ENCODE peak calls at places on chromosomes 6 and 20, in five cellular contexts. One of them, this sample, is unnamed.
A peak's percentile ranks its signal among the peaks of the same experiment; 100 is the strongest.

GRCh38 chr6:122712864-122713612 is 66.5 kb upstream of the FABP7 start:
- DNase-seq in uterus: no peak
- DNase-seq in sigmoid colon: no peak
- DNase-seq in transverse colon: no peak
- DNase-seq in heart left ventricle: no peak
- DNase-seq in this sample: no peak

GRCh38 chr6:131946992-131947955 is 3.9 kb downstream of the CCN2 start:
- DNase-seq in uterus: no peak
- DNase-seq in sigmoid colon: no peak
- DNase-seq in transverse colon: no peak
- DNase-seq in heart left ventricle: no peak
- DNase-seq in this sample: no peak

GRCh38 chr20:48205786-48206185 is 420.5 kb upstream of the SULF2 start:
- DNase-seq in uterus: no peak
- DNase-seq in sigmoid colon: no peak
- DNase-seq in transverse colon: no peak
- DNase-seq in heart left ventricle: no peak
- DNase-seq in this sample: no peak

GRCh38 chr6:121823437-121823851 is 388.0 kb downstream of the GJA1 start:
- DNase-seq in uterus: no peak
- DNase-seq in sigmoid colon: no peak
- DNase-seq in transverse colon: no peak
- DNase-seq in heart left ventricle: no peak
- DNase-seq in this sample: no peak

GRCh38 chr20:58712823-58713731 is 20.5 kb downstream of the NPEPL1 start:
- DNase-seq in uterus: peak; percentile 11
- DNase-seq in sigmoid colon: peak; percentile 55
- DNase-seq in transverse colon: peak; percentile 5
- DNase-seq in heart left ventricle: no peak
- DNase-seq in this sample: peak; percentile 11

GRCh38 chr20:8143474-8143873 is 11.4 kb downstream of the PLCB1 start:
- DNase-seq in uterus: no peak
- DNase-seq in sigmoid colon: no peak
- DNase-seq in transverse colon: no peak
- DNase-seq in heart left ventricle: no peak
- DNase-seq in this sample: no peak

GRCh38 chr20:53889411-53890148 is 180.8 kb downstream of the BCAS1 start:
- DNase-seq in uterus: no peak
- DNase-seq in sigmoid colon: no peak
- DNase-seq in transverse colon: no peak
- DNase-seq in heart left ventricle: no peak
- DNase-seq in this sample: no peak

GRCh38 chr6:20312581-20312980 is 89.1 kb upstream of the E2F3 start:
- DNase-seq in uterus: no peak
- DNase-seq in sigmoid colon: no peak
- DNase-seq in transverse colon: no peak
- DNase-seq in heart left ventricle: no peak
- DNase-seq in this sample: no peak

GRCh38 chr20:41234546-41234945 is 83.0 kb downstream of the ZHX3 start:
- DNase-seq in uterus: no peak
- DNase-seq in sigmoid colon: no peak
- DNase-seq in transverse colon: no peak
- DNase-seq in heart left ventricle: peak; percentile 23
- DNase-seq in this sample: no peak

GRCh38 chr20:45346291-45346718 is 1.9 kb downstream of the SDC4 start:
- DNase-seq in uterus: no peak
- DNase-seq in sigmoid colon: no peak
- DNase-seq in transverse colon: no peak
- DNase-seq in heart left ventricle: no peak
- DNase-seq in this sample: no peak

DNA sequence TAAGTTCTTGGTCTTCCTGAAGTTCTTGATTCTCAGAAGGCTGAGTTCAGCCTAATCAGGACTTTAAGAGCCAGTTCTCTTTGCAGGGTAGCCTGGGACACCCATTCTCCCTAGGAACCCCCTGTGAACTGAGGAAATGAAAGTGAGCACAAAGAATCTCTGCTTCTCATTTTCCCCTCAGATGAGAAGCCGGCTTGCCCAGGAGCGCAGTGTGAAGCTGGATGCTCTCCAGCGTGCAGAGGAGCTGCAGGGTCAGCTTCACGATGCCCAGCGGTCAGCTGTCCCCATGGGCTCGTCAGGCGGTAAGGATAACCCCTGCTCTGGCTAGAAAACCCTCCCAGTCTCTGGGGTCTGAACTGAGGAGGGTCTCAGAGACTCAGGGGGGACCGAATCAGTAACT is 34.0 kb downstream of the CD164 start:
- DNase-seq in uterus: no peak
- DNase-seq in sigmoid colon: no peak
- DNase-seq in transverse colon: peak; percentile 21
- DNase-seq in heart left ventricle: no peak
- DNase-seq in this sample: no peak
- H3K27ac ChIP-seq in uterus: no peak overlapping the region
- H3K27ac ChIP-seq in sigmoid colon: no peak overlapping the region
- H3K27ac ChIP-seq in transverse colon: peak overlapping the region; percentile 69
- H3K27ac ChIP-seq in heart left ventricle: no peak overlapping the region
- H3K27ac ChIP-seq in this sample: no peak overlapping the region

GRCh38 chr20:34090645-34091044 is 21.4 kb downstream of the EIF2S2 start:
- DNase-seq in uterus: no peak
- DNase-seq in sigmoid colon: no peak
- DNase-seq in transverse colon: no peak
- DNase-seq in heart left ventricle: no peak
- DNase-seq in this sample: no peak
- TF ChIP-seq POLR2A in uterus: no peak
- TF ChIP-seq POLR2A in sigmoid colon: no peak
- TF ChIP-seq POLR2A in transverse colon: no peak
- TF ChIP-seq POLR2A in heart left ventricle: no peak
- TF ChIP-seq POLR2A in this sample: no peak

DNA sequence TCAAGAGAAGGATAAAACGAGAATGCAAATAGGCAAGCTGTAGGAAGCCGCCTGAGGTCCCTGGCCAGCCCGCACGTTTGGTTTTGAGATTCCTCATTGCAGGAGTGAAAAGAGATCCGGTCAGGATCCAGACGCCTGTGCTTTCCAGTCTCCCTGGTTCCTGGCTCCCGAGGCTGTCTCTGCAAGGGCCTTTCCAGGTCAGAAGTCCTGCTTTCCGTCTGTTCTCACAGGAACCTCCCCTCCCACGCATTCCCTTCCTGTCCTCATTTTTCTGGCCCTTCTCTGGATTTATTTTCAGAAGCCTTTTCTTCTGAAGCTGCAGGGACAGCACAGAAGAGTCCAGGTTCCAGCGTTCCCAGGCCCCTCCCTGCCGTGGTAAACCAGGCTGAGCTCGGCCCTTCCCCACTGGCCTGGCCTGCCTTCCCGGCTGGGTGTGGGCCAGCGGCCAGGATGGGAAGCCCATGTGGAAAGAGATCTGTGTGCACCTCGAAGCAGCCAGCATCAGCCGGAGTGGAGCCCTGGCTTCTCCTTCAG is 54.0 kb downstream of the TMEM242 start:
- DNase-seq in uterus: peak; percentile 90
- DNase-seq in sigmoid colon: peak; percentile 87
- DNase-seq in transverse colon: peak; percentile 56
- DNase-seq in heart left ventricle: peak; percentile 88
- DNase-seq in this sample: peak; percentile 82
- H3K27ac ChIP-seq in uterus: peak overlapping the region; percentile 72
- H3K27ac ChIP-seq in sigmoid colon: peak overlapping the region; percentile 69
- H3K27ac ChIP-seq in transverse colon: peak overlapping the region; percentile 41
- H3K27ac ChIP-seq in heart left ventricle: peak overlapping the region; percentile 71
- H3K27ac ChIP-seq in this sample: peak overlapping the region; percentile 1

DNA sequence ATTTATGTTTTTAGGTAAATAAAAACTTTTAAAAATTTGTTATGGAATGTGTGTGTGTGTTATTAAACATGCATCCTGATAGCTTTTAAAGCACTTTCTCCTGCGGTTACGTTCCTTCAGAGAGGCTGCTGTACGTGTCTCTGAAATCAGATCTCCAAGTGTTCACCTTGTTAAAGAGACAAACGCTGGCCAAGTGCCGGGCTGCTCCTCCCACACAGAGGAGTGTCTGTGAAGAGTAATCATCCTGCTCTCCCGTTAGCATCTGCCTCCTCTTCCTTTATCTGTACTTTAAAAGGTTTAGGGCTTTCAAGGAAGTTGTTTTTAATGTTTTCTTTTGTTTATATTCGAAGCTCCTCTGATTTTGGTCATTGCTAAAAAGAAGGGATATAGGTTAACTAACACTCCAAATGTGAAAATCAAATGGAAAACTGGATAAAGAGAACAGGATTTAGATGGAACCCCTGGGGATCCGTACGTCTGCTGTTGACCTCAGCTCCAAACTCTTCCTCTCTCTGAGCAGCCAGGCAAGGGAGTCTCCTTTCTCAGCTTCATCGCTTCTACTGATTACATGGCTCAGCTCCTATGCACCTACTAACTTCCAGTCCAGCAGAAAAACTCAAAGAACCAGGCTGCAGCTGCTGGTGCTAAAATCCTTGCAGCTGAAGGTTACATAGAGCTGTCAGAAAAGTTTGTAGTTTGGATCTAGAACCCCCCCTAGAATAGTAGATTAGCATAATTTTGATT is 20.0 kb downstream of the IRF4 start:
- DNase-seq in uterus: no peak
- DNase-seq in sigmoid colon: no peak
- DNase-seq in transverse colon: no peak
- DNase-seq in heart left ventricle: no peak
- DNase-seq in this sample: no peak
- TF ChIP-seq POLR2A in uterus: no peak
- TF ChIP-seq POLR2A in sigmoid colon: no peak
- TF ChIP-seq POLR2A in transverse colon: no peak
- TF ChIP-seq POLR2A in heart left ventricle: no peak
- TF ChIP-seq POLR2A in this sample: no peak

DNA sequence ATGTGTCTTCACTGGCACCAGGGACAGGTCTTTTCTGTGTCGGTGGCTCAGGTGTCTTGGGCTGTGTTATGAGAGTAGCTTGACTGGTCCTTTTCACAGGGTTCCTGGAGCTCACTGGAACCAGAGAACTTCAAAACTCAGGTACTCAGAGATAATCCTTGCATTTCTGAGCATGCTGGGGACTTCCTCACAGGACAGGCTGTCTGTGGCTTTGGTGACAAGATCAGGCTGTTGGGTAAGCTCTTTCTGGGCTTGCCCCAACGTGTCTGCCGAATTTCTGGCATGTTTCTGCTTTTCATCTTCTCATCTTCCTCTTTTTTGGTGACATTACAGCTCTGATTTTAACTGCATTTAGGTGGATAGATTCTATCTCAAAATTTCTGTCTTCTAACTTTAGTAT is 270.0 kb downstream of the CDH26 start:
- DNase-seq in uterus: no peak
- DNase-seq in sigmoid colon: no peak
- DNase-seq in transverse colon: no peak
- DNase-seq in heart left ventricle: no peak
- DNase-seq in this sample: no peak
- H3K27ac ChIP-seq in uterus: no peak overlapping the region
- H3K27ac ChIP-seq in sigmoid colon: no peak overlapping the region
- H3K27ac ChIP-seq in transverse colon: no peak overlapping the region
- H3K27ac ChIP-seq in heart left ventricle: no peak overlapping the region
- H3K27ac ChIP-seq in this sample: no peak overlapping the region

GRCh38 chr6:6684365-6684833 is 95.9 kb downstream of the LY86 start:
- DNase-seq in uterus: no peak
- DNase-seq in sigmoid colon: no peak
- DNase-seq in transverse colon: no peak
- DNase-seq in heart left ventricle: no peak
- DNase-seq in this sample: no peak
- TF ChIP-seq POLR2A in uterus: no peak
- TF ChIP-seq POLR2A in sigmoid colon: no peak
- TF ChIP-seq POLR2A in transverse colon: no peak
- TF ChIP-seq POLR2A in heart left ventricle: no peak
- TF ChIP-seq POLR2A in this sample: no peak

GRCh38 chr20:18879262-18879661 is 65.7 kb downstream of the SCP2D1 start:
- DNase-seq in uterus: no peak
- DNase-seq in sigmoid colon: no peak
- DNase-seq in transverse colon: no peak
- DNase-seq in heart left ventricle: no peak
- DNase-seq in this sample: no peak
- H3K27ac ChIP-seq in uterus: no peak overlapping the region
- H3K27ac ChIP-seq in sigmoid colon: no peak overlapping the region
- H3K27ac ChIP-seq in transverse colon: no peak overlapping the region
- H3K27ac ChIP-seq in heart left ventricle: no peak overlapping the region
- H3K27ac ChIP-seq in this sample: no peak overlapping the region

DNA sequence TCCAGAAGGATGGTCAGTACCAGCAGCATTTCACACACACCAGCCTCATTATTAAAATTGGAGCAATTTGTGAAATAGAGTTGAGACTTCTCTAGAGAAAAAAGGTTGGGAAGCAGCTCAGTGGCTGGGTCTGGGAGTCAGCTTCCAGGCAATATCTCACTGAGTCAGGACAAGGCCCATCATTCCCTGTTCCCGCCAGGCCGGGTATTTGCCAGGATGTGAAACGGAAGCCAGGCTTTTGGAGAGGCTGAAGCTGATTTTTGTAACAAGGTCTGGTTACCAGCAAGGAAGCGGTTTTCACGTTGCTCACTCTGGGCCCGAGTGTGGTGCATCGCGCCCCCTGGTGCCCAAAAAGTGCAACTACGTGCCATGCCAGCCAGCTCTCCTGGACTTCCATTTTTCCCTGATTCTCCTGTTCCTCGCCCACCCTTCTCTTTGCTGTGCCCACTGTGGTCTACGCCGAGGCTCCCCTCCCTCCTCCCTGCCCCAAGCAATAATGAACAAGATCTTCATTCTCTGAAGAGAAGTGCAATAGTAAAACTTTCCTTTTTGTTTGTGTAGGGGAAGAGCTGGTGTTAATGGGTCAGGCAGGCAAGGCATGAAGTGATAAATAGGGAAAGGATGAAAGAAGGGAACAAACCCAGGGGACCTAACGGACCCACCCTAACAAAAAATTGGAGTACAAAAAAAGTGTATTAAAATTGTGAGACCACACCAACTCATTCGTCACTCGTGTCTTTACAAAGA is 67.1 kb downstream of the ZBTB2 start:
- DNase-seq in uterus: peak; percentile 93
- DNase-seq in sigmoid colon: peak; percentile 97
- DNase-seq in transverse colon: peak; percentile 83
- DNase-seq in heart left ventricle: peak; percentile 80
- DNase-seq in this sample: peak; percentile 87
- TF ChIP-seq POLR2A in uterus: no peak
- TF ChIP-seq POLR2A in sigmoid colon: no peak
- TF ChIP-seq POLR2A in transverse colon: no peak
- TF ChIP-seq POLR2A in heart left ventricle: no peak
- TF ChIP-seq POLR2A in this sample: no peak

DNA sequence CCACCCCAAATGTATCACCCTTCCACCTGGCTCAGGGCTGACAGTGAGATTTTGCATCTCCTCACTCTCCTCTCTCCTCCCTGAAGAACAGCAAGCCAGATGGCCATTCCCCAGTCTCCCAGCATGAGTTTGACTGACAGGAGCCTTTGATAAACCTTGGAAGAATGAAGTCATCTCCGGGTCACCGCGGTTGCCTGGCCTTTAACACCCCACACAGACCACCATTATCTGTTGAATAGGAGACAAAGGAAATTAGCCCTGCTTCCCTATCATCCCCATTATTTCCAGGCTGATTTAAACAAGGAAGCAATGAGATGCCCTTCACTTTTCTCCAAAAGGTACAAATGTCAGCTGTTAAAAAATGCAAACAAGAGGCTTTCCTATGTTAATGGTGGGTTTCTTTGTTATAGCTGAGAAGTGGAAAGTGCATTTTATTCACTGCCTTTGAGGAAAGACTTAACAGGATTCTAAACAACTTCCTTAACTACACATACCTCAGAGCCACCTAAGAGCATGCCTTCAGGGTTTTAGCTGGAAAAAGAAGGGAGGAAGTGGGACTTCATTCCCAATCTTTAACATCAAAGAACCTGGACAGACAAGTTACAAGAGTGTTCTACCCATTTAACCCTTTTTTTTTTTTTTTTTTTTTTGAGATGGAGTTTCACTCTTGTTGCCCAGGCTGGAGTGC is 524.7 kb upstream of the ID4 start:
- DNase-seq in uterus: no peak
- DNase-seq in sigmoid colon: no peak
- DNase-seq in transverse colon: no peak
- DNase-seq in heart left ventricle: no peak
- DNase-seq in this sample: no peak
- H3K27ac ChIP-seq in uterus: no peak overlapping the region
- H3K27ac ChIP-seq in sigmoid colon: no peak overlapping the region
- H3K27ac ChIP-seq in transverse colon: no peak overlapping the region
- H3K27ac ChIP-seq in heart left ventricle: no peak overlapping the region
- H3K27ac ChIP-seq in this sample: no peak overlapping the region